ENCODE peak calls at places on chromosome 17, in eight cellular contexts. H is lung microvascular endothelial cell, U is hypothalamus, F is fibroblast of pulmonary artery, Y is activated T-helper 1 cell treated with Interleukin-2 at 50 U/mL for 16 hours, K is NCI-H2107, B is PC-3, S is aorta. O is an unnamed sample.

GRCh38 chr17:30950189-30950588 is 20.6 kb upstream of the RNF135 start:
- DNase-seq in H (no peak), Y (no peak), K (no peak), S (no peak), U (no peak), F (no peak), B (no peak), O (no peak)

GRCh38 chr17:10156579-10157488 is 41.6 kb downstream of the GAS7 start:
- DNase-seq in F (no peak), S (peak; percentile 68), B (no peak), H (no peak), Y (no peak), K (no peak), U (peak; percentile 36), O (no peak)

GRCh38 chr17:40602445-40603443 is 37.5 kb upstream of the CCR7 start:
- DNase-seq in U (no peak), K (no peak), S (no peak), F (no peak), Y (peak; percentile 44), B (no peak), H (no peak), O (no peak)

GRCh38 chr17:16313159-16314090 is 39.8 kb downstream of the CENPV start:
- DNase-seq in B (no peak), H (no peak), F (no peak), K (no peak), U (no peak), S (no peak), Y (no peak), O (no peak)

GRCh38 chr17:37182786-37183185 is 193.0 kb upstream of the C17orf78 start:
- DNase-seq in U (no peak), Y (no peak), K (no peak), F (peak; percentile 13), B (peak; percentile 41), H (no peak), S (no peak), O (no peak)

GRCh38 chr17:57559226-57559625 is 185.9 kb downstream of the CCDC182 start:
- DNase-seq in K (no peak), S (no peak), H (no peak), Y (no peak), U (no peak), B (no peak), F (no peak), O (no peak)

GRCh38 chr17:58338907-58339774 is 10.5 kb upstream of the TSPOAP1 start:
- DNase-seq in K (no peak), S (peak; percentile 76), Y (no peak), U (peak; percentile 17), H (no peak), F (peak; percentile 60), B (no peak), O (no peak)

GRCh38 chr17:81153340-81153803 is 11.9 kb upstream of the PVALEF start:
- DNase-seq in S (no peak), B (no peak), H (peak; percentile 88), U (peak; percentile 85), Y (no peak), F (peak; percentile 79), K (no peak), O (no peak)

GRCh38 chr17:7852262-7852670 is 2.6 kb upstream of the TMEM88 start:
- DNase-seq in U (no peak), S (no peak), H (no peak), K (no peak), B (no peak), Y (no peak), F (no peak), O (no peak)

GRCh38 chr17:68343976-68344375 is 52.7 kb downstream of the ARSG start:
- DNase-seq in H (no peak), U (no peak), S (no peak), B (no peak), K (no peak), Y (no peak), F (no peak), O (no peak)

GRCh38 chr17:66406701-66407644 is 104.6 kb downstream of the PRKCA start:
- DNase-seq in F (no peak), H (no peak), S (no peak), U (no peak), K (no peak), B (no peak), Y (no peak), O (no peak)

GRCh38 chr17:58764373-58764772 is 8.7 kb downstream of the PPM1E start:
- DNase-seq in K (no peak), Y (no peak), B (no peak), F (no peak), S (no peak), H (no peak), U (no peak), O (no peak)

GRCh38 chr17:17605083-17605746 is 13.7 kb upstream of the PEMT start:
- DNase-seq in S (no peak), B (no peak), U (no peak), K (no peak), H (no peak), F (no peak), Y (no peak), O (no peak)